ENCODE peak calls at places on chromosomes 5 and 9, in nine cellular contexts. T is cardiac muscle cell, H is coronary artery, N is bronchial epithelial cell, W is HCT116, J is right atrium auricular region, B is A549, G is choroid plexus epithelial cell, E is retinal pigment epithelial cell. O is an unnamed sample.

GRCh38 chr9:130906727-130907416 is 10.3 kb upstream of the QRFP start:
- DNase-seq in W (no peak), N (no peak), E (no peak), B (no peak), G (no peak), H (no peak), J (no peak), T (no peak), O (no peak)

GRCh38 chr5:14234204-14234603 is 91.1 kb downstream of the TRIO start:
- DNase-seq in T (no peak), N (peak), B (peak), W (no peak), G (peak), H (no peak), J (no peak), E (peak), O (peak)

GRCh38 chr5:180334176-180334575 is 19.0 kb downstream of the GFPT2 start:
- DNase-seq in B (no peak), W (no peak), J (no peak), E (no peak), H (no peak), N (no peak), T (no peak), G (no peak), O (no peak)

GRCh38 chr9:18805386-18805785 is 227.6 kb downstream of the SAXO1 start:
- DNase-seq in N (no peak), W (no peak), B (no peak), E (no peak), G (no peak), H (no peak), J (no peak), T (no peak), O (no peak)

GRCh38 chr5:58378613-58379385 is 81.1 kb downstream of the PLK2 start:
- DNase-seq in W (no peak), T (no peak), J (no peak), H (no peak), B (no peak), N (peak), E (no peak), G (no peak), O (no peak)

GRCh38 chr5:176608937-176609723 is 826 bp downstream of the GPRIN1 start:
- DNase-seq in J (no peak), G (no peak), E (no peak), H (no peak), W (no peak), N (no peak), T (no peak), B (no peak), O (no peak)

GRCh38 chr5:122053181-122054109 is 24.6 kb downstream of the LOX start:
- DNase-seq in W (no peak), H (no peak), G (peak), J (no peak), E (no peak), N (no peak), B (no peak), T (peak), O (no peak)

GRCh38 chr9:127903557-127904475 is 4.4 kb upstream of the ST6GALNAC6 start:
- DNase-seq in T (peak), W (no peak), E (no peak), G (no peak), N (no peak), H (peak), J (peak), B (no peak), O (no peak)

GRCh38 chr5:10454591-10455272 is 13.1 kb downstream of the ROPN1L start:
- DNase-seq in H (no peak), J (no peak), B (no peak), N (peak), E (no peak), G (peak), T (no peak), W (no peak), O (peak)

GRCh38 chr9:5389109-5389732 is 48.5 kb downstream of the PLGRKT start:
- DNase-seq in N (peak), W (no peak), H (no peak), T (no peak), E (no peak), B (no peak), G (peak), J (no peak), O (peak)

GRCh38 chr9:1235650-1236401 is 185.7 kb downstream of the DMRT2 start:
- DNase-seq in T (no peak), E (no peak), B (no peak), N (no peak), W (no peak), G (no peak), J (no peak), H (no peak), O (no peak)

GRCh38 chr5:180080670-180081280 is 9.2 kb upstream of the RNF130 start:
- DNase-seq in G (no peak), W (no peak), H (no peak), E (no peak), B (no peak), J (no peak), N (no peak), T (no peak), O (no peak)

GRCh38 chr9:34500623-34501267 is 22.0 kb downstream of the ENHO start:
- DNase-seq in J (peak), G (peak), E (no peak), B (peak), H (no peak), W (peak), T (peak), N (peak), O (no peak)

GRCh38 chr9:78298046-78298511 is 1.2 kb downstream of the PSAT1 start:
- DNase-seq in J (peak), E (no peak), W (no peak), T (peak), N (no peak), G (no peak), B (no peak), H (no peak), O (no peak)
- H3K4me3 ChIP-seq in J (peak), E (peak), W (peak), T (peak), N (peak), G (peak), B (peak), H (peak), O (peak)

GRCh38 chr9:98369896-98370295 is 114.4 kb upstream of the TBC1D2 start:
- DNase-seq in G (no peak), N (no peak), E (no peak), W (no peak), T (no peak), B (no peak), J (no peak), H (no peak), O (no peak)
- H3K4me3 ChIP-seq in G (no peak), N (no peak), E (no peak), W (no peak), T (no peak), B (no peak), J (no peak), H (no peak), O (no peak)

GRCh38 chr5:174735498-174736350 is 11.3 kb downstream of the MSX2 start:
- DNase-seq in J (no peak), T (peak), E (no peak), B (peak), W (peak), N (peak), G (no peak), H (no peak), O (peak)
- H3K4me3 ChIP-seq in J (peak), T (peak), E (peak), B (peak), W (peak), N (no peak), G (no peak), H (peak), O (peak)

DNA sequence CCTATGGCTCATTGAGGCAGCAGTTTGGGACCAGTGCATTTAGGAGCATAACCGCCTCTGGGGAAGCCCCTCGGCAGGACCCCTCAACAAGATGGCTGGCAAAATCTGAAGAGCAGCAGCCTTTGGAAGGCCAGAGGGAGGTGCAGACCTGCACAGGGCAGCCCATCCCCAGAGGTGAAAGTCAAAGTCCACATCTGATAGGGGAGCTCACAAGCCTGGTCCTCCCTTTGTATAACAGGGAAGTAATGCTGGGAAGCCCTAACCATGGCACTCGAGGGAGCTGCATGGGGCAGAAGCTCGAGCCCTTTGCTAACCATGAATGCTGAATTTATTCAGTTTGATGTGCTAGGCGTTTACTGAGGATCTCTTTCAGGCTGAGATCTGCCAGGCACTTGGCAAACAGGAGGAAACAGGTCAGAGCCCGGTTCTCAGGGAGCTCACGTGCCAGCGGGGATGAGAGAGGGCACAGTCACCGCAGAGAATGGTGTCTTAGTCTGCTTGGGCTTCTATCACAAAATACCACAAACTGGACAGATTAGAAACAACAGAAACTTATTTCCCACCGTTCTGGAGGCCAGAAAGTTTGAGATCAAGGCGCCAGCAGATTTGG is 114.1 kb downstream of the GABBR2 start:
- DNase-seq in W (no peak), B (no peak), J (no peak), N (no peak), H (no peak), G (no peak), T (no peak), E (no peak), O (no peak)
- H3K4me3 ChIP-seq in W (no peak), B (no peak), J (no peak), N (no peak), H (no peak), G (no peak), T (no peak), E (no peak), O (no peak)

GRCh38 chr5:99600952-99601351 is 672.1 kb upstream of the CHD1 start:
- DNase-seq in N (no peak), J (no peak), G (peak), H (no peak), E (no peak), T (no peak), B (no peak), W (no peak), O (peak)
- H3K4me3 ChIP-seq in N (no peak), J (no peak), G (no peak), H (no peak), E (no peak), T (no peak), B (no peak), W (no peak), O (no peak)